ENCODE peak calls at places on chromosomes 6 and 20, in eight cellular contexts. One of them, this sample, is unnamed.

GRCh38 chr6:132065556-132065955 is 114.4 kb upstream of the CCN2 start:
- DNase-seq in amniotic stem cell: no peak
- DNase-seq in NCI-H2029 treated with DMSO at 0.1 percent for 48 hours: no peak
- DNase-seq in activated CD4-positive, alpha-beta T cell treated with anti-CD3 and anti-CD28 coated beads, Interleukin-2, amount 50 U/mL, for 1 hour: no peak
- DNase-seq in H9: no peak
- DNase-seq in progenitor cell of endocrine pancreas: no peak
- DNase-seq in left cardiac atrium: no peak
- DNase-seq in fibroblast of the conjunctiva: no peak
- DNase-seq in this sample: no peak

GRCh38 chr6:7267521-7268091 is 45.4 kb downstream of the SSR1 start:
- DNase-seq in NCI-H2029 treated with DMSO at 0.1 percent for 48 hours: no peak
- DNase-seq in fibroblast of the conjunctiva: peak
- DNase-seq in left cardiac atrium: peak
- DNase-seq in activated CD4-positive, alpha-beta T cell treated with anti-CD3 and anti-CD28 coated beads, Interleukin-2, amount 50 U/mL, for 1 hour: no peak
- DNase-seq in amniotic stem cell: peak
- DNase-seq in H9: no peak
- DNase-seq in progenitor cell of endocrine pancreas: no peak
- DNase-seq in this sample: no peak

GRCh38 chr6:111080713-111081112 is 6.6 kb upstream of the SLC16A10 start:
- DNase-seq in activated CD4-positive, alpha-beta T cell treated with anti-CD3 and anti-CD28 coated beads, Interleukin-2, amount 50 U/mL, for 1 hour: no peak
- DNase-seq in amniotic stem cell: no peak
- DNase-seq in left cardiac atrium: no peak
- DNase-seq in fibroblast of the conjunctiva: no peak
- DNase-seq in NCI-H2029 treated with DMSO at 0.1 percent for 48 hours: peak
- DNase-seq in H9: no peak
- DNase-seq in progenitor cell of endocrine pancreas: no peak
- DNase-seq in this sample: no peak

GRCh38 chr6:63819831-63820230 is 184.2 kb downstream of the PHF3 start:
- DNase-seq in fibroblast of the conjunctiva: no peak
- DNase-seq in activated CD4-positive, alpha-beta T cell treated with anti-CD3 and anti-CD28 coated beads, Interleukin-2, amount 50 U/mL, for 1 hour: no peak
- DNase-seq in H9: no peak
- DNase-seq in progenitor cell of endocrine pancreas: no peak
- DNase-seq in amniotic stem cell: no peak
- DNase-seq in NCI-H2029 treated with DMSO at 0.1 percent for 48 hours: no peak
- DNase-seq in left cardiac atrium: no peak
- DNase-seq in this sample: no peak

GRCh38 chr6:53302678-53303360 is 45.9 kb downstream of the ELOVL5 start:
- DNase-seq in left cardiac atrium: no peak
- DNase-seq in progenitor cell of endocrine pancreas: no peak
- DNase-seq in activated CD4-positive, alpha-beta T cell treated with anti-CD3 and anti-CD28 coated beads, Interleukin-2, amount 50 U/mL, for 1 hour: no peak
- DNase-seq in amniotic stem cell: no peak
- DNase-seq in H9: no peak
- DNase-seq in fibroblast of the conjunctiva: peak
- DNase-seq in NCI-H2029 treated with DMSO at 0.1 percent for 48 hours: no peak
- DNase-seq in this sample: no peak

GRCh38 chr6:145427232-145427631 is 308.1 kb downstream of the EPM2A start:
- DNase-seq in activated CD4-positive, alpha-beta T cell treated with anti-CD3 and anti-CD28 coated beads, Interleukin-2, amount 50 U/mL, for 1 hour: no peak
- DNase-seq in amniotic stem cell: no peak
- DNase-seq in fibroblast of the conjunctiva: no peak
- DNase-seq in H9: no peak
- DNase-seq in progenitor cell of endocrine pancreas: no peak
- DNase-seq in NCI-H2029 treated with DMSO at 0.1 percent for 48 hours: no peak
- DNase-seq in left cardiac atrium: no peak
- DNase-seq in this sample: no peak

GRCh38 chr20:38129893-38130609 is 35.0 kb downstream of the TGM2 start:
- DNase-seq in activated CD4-positive, alpha-beta T cell treated with anti-CD3 and anti-CD28 coated beads, Interleukin-2, amount 50 U/mL, for 1 hour: no peak
- DNase-seq in NCI-H2029 treated with DMSO at 0.1 percent for 48 hours: no peak
- DNase-seq in fibroblast of the conjunctiva: no peak
- DNase-seq in amniotic stem cell: no peak
- DNase-seq in left cardiac atrium: peak
- DNase-seq in H9: no peak
- DNase-seq in progenitor cell of endocrine pancreas: no peak
- DNase-seq in this sample: no peak

GRCh38 chr6:125945378-125946141 is 11.0 kb upstream of the HINT3 start:
- DNase-seq in activated CD4-positive, alpha-beta T cell treated with anti-CD3 and anti-CD28 coated beads, Interleukin-2, amount 50 U/mL, for 1 hour: no peak
- DNase-seq in fibroblast of the conjunctiva: no peak
- DNase-seq in NCI-H2029 treated with DMSO at 0.1 percent for 48 hours: no peak
- DNase-seq in left cardiac atrium: no peak
- DNase-seq in amniotic stem cell: no peak
- DNase-seq in progenitor cell of endocrine pancreas: no peak
- DNase-seq in H9: no peak
- DNase-seq in this sample: no peak

GRCh38 chr6:164396071-164397047 is 913.0 kb downstream of the C6orf118 start:
- DNase-seq in H9: no peak
- DNase-seq in NCI-H2029 treated with DMSO at 0.1 percent for 48 hours: no peak
- DNase-seq in progenitor cell of endocrine pancreas: no peak
- DNase-seq in amniotic stem cell: no peak
- DNase-seq in fibroblast of the conjunctiva: no peak
- DNase-seq in activated CD4-positive, alpha-beta T cell treated with anti-CD3 and anti-CD28 coated beads, Interleukin-2, amount 50 U/mL, for 1 hour: no peak
- DNase-seq in left cardiac atrium: no peak
- DNase-seq in this sample: no peak

GRCh38 chr6:18388252-18388651 is 1.1 kb downstream of the RNF144B start:
- DNase-seq in activated CD4-positive, alpha-beta T cell treated with anti-CD3 and anti-CD28 coated beads, Interleukin-2, amount 50 U/mL, for 1 hour: no peak
- DNase-seq in NCI-H2029 treated with DMSO at 0.1 percent for 48 hours: no peak
- DNase-seq in left cardiac atrium: no peak
- DNase-seq in fibroblast of the conjunctiva: no peak
- DNase-seq in progenitor cell of endocrine pancreas: no peak
- DNase-seq in H9: no peak
- DNase-seq in amniotic stem cell: no peak
- DNase-seq in this sample: no peak

GRCh38 chr6:24935323-24935722 is 437 bp downstream of the RIPOR2 start:
- DNase-seq in progenitor cell of endocrine pancreas: no peak
- DNase-seq in amniotic stem cell: no peak
- DNase-seq in left cardiac atrium: no peak
- DNase-seq in NCI-H2029 treated with DMSO at 0.1 percent for 48 hours: no peak
- DNase-seq in fibroblast of the conjunctiva: no peak
- DNase-seq in H9: no peak
- DNase-seq in activated CD4-positive, alpha-beta T cell treated with anti-CD3 and anti-CD28 coated beads, Interleukin-2, amount 50 U/mL, for 1 hour: no peak
- DNase-seq in this sample: no peak

GRCh38 chr6:14464049-14464448 is 346.5 kb downstream of the CD83 start:
- DNase-seq in left cardiac atrium: no peak
- DNase-seq in amniotic stem cell: no peak
- DNase-seq in H9: peak
- DNase-seq in fibroblast of the conjunctiva: no peak
- DNase-seq in progenitor cell of endocrine pancreas: no peak
- DNase-seq in NCI-H2029 treated with DMSO at 0.1 percent for 48 hours: no peak
- DNase-seq in activated CD4-positive, alpha-beta T cell treated with anti-CD3 and anti-CD28 coated beads, Interleukin-2, amount 50 U/mL, for 1 hour: no peak
- DNase-seq in this sample: no peak

GRCh38 chr20:52829111-52829510 is 143.0 kb upstream of the TSHZ2 start:
- DNase-seq in progenitor cell of endocrine pancreas: no peak
- DNase-seq in fibroblast of the conjunctiva: no peak
- DNase-seq in H9: no peak
- DNase-seq in NCI-H2029 treated with DMSO at 0.1 percent for 48 hours: no peak
- DNase-seq in left cardiac atrium: no peak
- DNase-seq in activated CD4-positive, alpha-beta T cell treated with anti-CD3 and anti-CD28 coated beads, Interleukin-2, amount 50 U/mL, for 1 hour: no peak
- DNase-seq in amniotic stem cell: no peak
- DNase-seq in this sample: no peak

GRCh38 chr6:168581236-168581635 is 140.3 kb downstream of the SMOC2 start:
- DNase-seq in progenitor cell of endocrine pancreas: no peak
- DNase-seq in fibroblast of the conjunctiva: no peak
- DNase-seq in H9: no peak
- DNase-seq in activated CD4-positive, alpha-beta T cell treated with anti-CD3 and anti-CD28 coated beads, Interleukin-2, amount 50 U/mL, for 1 hour: no peak
- DNase-seq in NCI-H2029 treated with DMSO at 0.1 percent for 48 hours: no peak
- DNase-seq in left cardiac atrium: no peak
- DNase-seq in amniotic stem cell: no peak
- DNase-seq in this sample: no peak

GRCh38 chr6:150320450-150320849 is 48.4 kb upstream of the IYD start:
- DNase-seq in activated CD4-positive, alpha-beta T cell treated with anti-CD3 and anti-CD28 coated beads, Interleukin-2, amount 50 U/mL, for 1 hour: no peak
- DNase-seq in progenitor cell of endocrine pancreas: no peak
- DNase-seq in NCI-H2029 treated with DMSO at 0.1 percent for 48 hours: no peak
- DNase-seq in amniotic stem cell: no peak
- DNase-seq in H9: no peak
- DNase-seq in fibroblast of the conjunctiva: peak
- DNase-seq in left cardiac atrium: peak
- DNase-seq in this sample: no peak

GRCh38 chr6:102488729-102489128 is 1095.2 kb downstream of the GRIK2 start:
- DNase-seq in fibroblast of the conjunctiva: peak
- DNase-seq in amniotic stem cell: peak
- DNase-seq in H9: no peak
- DNase-seq in left cardiac atrium: no peak
- DNase-seq in NCI-H2029 treated with DMSO at 0.1 percent for 48 hours: no peak
- DNase-seq in progenitor cell of endocrine pancreas: no peak
- DNase-seq in activated CD4-positive, alpha-beta T cell treated with anti-CD3 and anti-CD28 coated beads, Interleukin-2, amount 50 U/mL, for 1 hour: no peak
- DNase-seq in this sample: no peak

GRCh38 chr20:57769756-57770155 is 59.9 kb upstream of the PMEPA1 start:
- DNase-seq in fibroblast of the conjunctiva: no peak
- DNase-seq in NCI-H2029 treated with DMSO at 0.1 percent for 48 hours: no peak
- DNase-seq in activated CD4-positive, alpha-beta T cell treated with anti-CD3 and anti-CD28 coated beads, Interleukin-2, amount 50 U/mL, for 1 hour: no peak
- DNase-seq in amniotic stem cell: no peak
- DNase-seq in left cardiac atrium: no peak
- DNase-seq in progenitor cell of endocrine pancreas: no peak
- DNase-seq in H9: no peak
- DNase-seq in this sample: no peak

GRCh38 chr20:24487240-24487639 is 17.8 kb downstream of the SYNDIG1 start:
- DNase-seq in activated CD4-positive, alpha-beta T cell treated with anti-CD3 and anti-CD28 coated beads, Interleukin-2, amount 50 U/mL, for 1 hour: no peak
- DNase-seq in progenitor cell of endocrine pancreas: no peak
- DNase-seq in fibroblast of the conjunctiva: no peak
- DNase-seq in amniotic stem cell: no peak
- DNase-seq in left cardiac atrium: no peak
- DNase-seq in H9: peak
- DNase-seq in NCI-H2029 treated with DMSO at 0.1 percent for 48 hours: no peak
- DNase-seq in this sample: no peak

GRCh38 chr6:27720607-27721580 is 191.3 kb downstream of the OR2B2 start:
- DNase-seq in progenitor cell of endocrine pancreas: no peak
- DNase-seq in activated CD4-positive, alpha-beta T cell treated with anti-CD3 and anti-CD28 coated beads, Interleukin-2, amount 50 U/mL, for 1 hour: no peak
- DNase-seq in amniotic stem cell: no peak
- DNase-seq in NCI-H2029 treated with DMSO at 0.1 percent for 48 hours: no peak
- DNase-seq in fibroblast of the conjunctiva: peak
- DNase-seq in left cardiac atrium: no peak
- DNase-seq in H9: peak
- DNase-seq in this sample: no peak

GRCh38 chr6:127266892-127267741 is 453 bp downstream of the RNF146 start:
- DNase-seq in left cardiac atrium: peak
- DNase-seq in amniotic stem cell: no peak
- DNase-seq in fibroblast of the conjunctiva: peak
- DNase-seq in progenitor cell of endocrine pancreas: no peak
- DNase-seq in NCI-H2029 treated with DMSO at 0.1 percent for 48 hours: peak
- DNase-seq in H9: peak
- DNase-seq in activated CD4-positive, alpha-beta T cell treated with anti-CD3 and anti-CD28 coated beads, Interleukin-2, amount 50 U/mL, for 1 hour: peak
- DNase-seq in this sample: no peak

GRCh38 chr6:87078983-87079616 is 15.8 kb downstream of the CGA start:
- DNase-seq in progenitor cell of endocrine pancreas: peak
- DNase-seq in amniotic stem cell: peak
- DNase-seq in NCI-H2029 treated with DMSO at 0.1 percent for 48 hours: peak
- DNase-seq in left cardiac atrium: peak
- DNase-seq in fibroblast of the conjunctiva: peak
- DNase-seq in H9: peak
- DNase-seq in activated CD4-positive, alpha-beta T cell treated with anti-CD3 and anti-CD28 coated beads, Interleukin-2, amount 50 U/mL, for 1 hour: peak
- DNase-seq in this sample: no peak

GRCh38 chr6:112013051-112013450 is 40.9 kb upstream of the CCN6 start:
- DNase-seq in fibroblast of the conjunctiva: no peak
- DNase-seq in progenitor cell of endocrine pancreas: no peak
- DNase-seq in activated CD4-positive, alpha-beta T cell treated with anti-CD3 and anti-CD28 coated beads, Interleukin-2, amount 50 U/mL, for 1 hour: no peak
- DNase-seq in H9: no peak
- DNase-seq in amniotic stem cell: no peak
- DNase-seq in NCI-H2029 treated with DMSO at 0.1 percent for 48 hours: no peak
- DNase-seq in left cardiac atrium: no peak
- DNase-seq in this sample: no peak

GRCh38 chr20:57458400-57459160 is 66.4 kb downstream of the CTCFL start:
- DNase-seq in amniotic stem cell: no peak
- DNase-seq in fibroblast of the conjunctiva: no peak
- DNase-seq in NCI-H2029 treated with DMSO at 0.1 percent for 48 hours: no peak
- DNase-seq in activated CD4-positive, alpha-beta T cell treated with anti-CD3 and anti-CD28 coated beads, Interleukin-2, amount 50 U/mL, for 1 hour: no peak
- DNase-seq in left cardiac atrium: no peak
- DNase-seq in H9: no peak
- DNase-seq in progenitor cell of endocrine pancreas: no peak
- DNase-seq in this sample: no peak

GRCh38 chr6:143451531-143451930 is 926 bp downstream of the PEX3 start:
- DNase-seq in H9: no peak
- DNase-seq in progenitor cell of endocrine pancreas: no peak
- DNase-seq in left cardiac atrium: no peak
- DNase-seq in NCI-H2029 treated with DMSO at 0.1 percent for 48 hours: no peak
- DNase-seq in fibroblast of the conjunctiva: no peak
- DNase-seq in amniotic stem cell: no peak
- DNase-seq in activated CD4-positive, alpha-beta T cell treated with anti-CD3 and anti-CD28 coated beads, Interleukin-2, amount 50 U/mL, for 1 hour: no peak
- DNase-seq in this sample: no peak

GRCh38 chr6:89411269-89412070 is 603 bp downstream of the RRAGD start:
- DNase-seq in amniotic stem cell: no peak
- DNase-seq in NCI-H2029 treated with DMSO at 0.1 percent for 48 hours: peak
- DNase-seq in H9: peak
- DNase-seq in fibroblast of the conjunctiva: no peak
- DNase-seq in activated CD4-positive, alpha-beta T cell treated with anti-CD3 and anti-CD28 coated beads, Interleukin-2, amount 50 U/mL, for 1 hour: peak
- DNase-seq in progenitor cell of endocrine pancreas: peak
- DNase-seq in left cardiac atrium: peak
- DNase-seq in this sample: no peak

GRCh38 chr6:155228549-155229166 is 35.2 kb upstream of the CLDN20 start:
- DNase-seq in H9: no peak
- DNase-seq in NCI-H2029 treated with DMSO at 0.1 percent for 48 hours: no peak
- DNase-seq in amniotic stem cell: no peak
- DNase-seq in fibroblast of the conjunctiva: no peak
- DNase-seq in activated CD4-positive, alpha-beta T cell treated with anti-CD3 and anti-CD28 coated beads, Interleukin-2, amount 50 U/mL, for 1 hour: no peak
- DNase-seq in progenitor cell of endocrine pancreas: no peak
- DNase-seq in left cardiac atrium: no peak
- DNase-seq in this sample: no peak

GRCh38 chr6:107698146-107698545 is 126.0 kb downstream of the SCML4 start:
- DNase-seq in progenitor cell of endocrine pancreas: no peak
- DNase-seq in fibroblast of the conjunctiva: no peak
- DNase-seq in NCI-H2029 treated with DMSO at 0.1 percent for 48 hours: no peak
- DNase-seq in amniotic stem cell: no peak
- DNase-seq in left cardiac atrium: no peak
- DNase-seq in H9: peak
- DNase-seq in activated CD4-positive, alpha-beta T cell treated with anti-CD3 and anti-CD28 coated beads, Interleukin-2, amount 50 U/mL, for 1 hour: no peak
- DNase-seq in this sample: no peak

GRCh38 chr6:119147101-119148053 is 68.9 kb upstream of the FAM184A start:
- DNase-seq in left cardiac atrium: peak
- DNase-seq in NCI-H2029 treated with DMSO at 0.1 percent for 48 hours: no peak
- DNase-seq in amniotic stem cell: peak
- DNase-seq in progenitor cell of endocrine pancreas: no peak
- DNase-seq in activated CD4-positive, alpha-beta T cell treated with anti-CD3 and anti-CD28 coated beads, Interleukin-2, amount 50 U/mL, for 1 hour: no peak
- DNase-seq in fibroblast of the conjunctiva: peak
- DNase-seq in H9: no peak
- DNase-seq in this sample: no peak

GRCh38 chr20:12677925-12678324 is 330.8 kb upstream of the SPTLC3 start:
- DNase-seq in left cardiac atrium: no peak
- DNase-seq in NCI-H2029 treated with DMSO at 0.1 percent for 48 hours: no peak
- DNase-seq in activated CD4-positive, alpha-beta T cell treated with anti-CD3 and anti-CD28 coated beads, Interleukin-2, amount 50 U/mL, for 1 hour: no peak
- DNase-seq in H9: no peak
- DNase-seq in progenitor cell of endocrine pancreas: no peak
- DNase-seq in amniotic stem cell: no peak
- DNase-seq in fibroblast of the conjunctiva: no peak
- DNase-seq in this sample: no peak

GRCh38 chr20:45300961-45301360 is 5.7 kb upstream of the RBPJL start:
- DNase-seq in fibroblast of the conjunctiva: no peak
- DNase-seq in progenitor cell of endocrine pancreas: peak
- DNase-seq in H9: peak
- DNase-seq in activated CD4-positive, alpha-beta T cell treated with anti-CD3 and anti-CD28 coated beads, Interleukin-2, amount 50 U/mL, for 1 hour: no peak
- DNase-seq in left cardiac atrium: no peak
- DNase-seq in NCI-H2029 treated with DMSO at 0.1 percent for 48 hours: no peak
- DNase-seq in amniotic stem cell: no peak
- DNase-seq in this sample: no peak

GRCh38 chr6:109454483-109455160 is 950 bp downstream of the MICAL1 start:
- DNase-seq in progenitor cell of endocrine pancreas: no peak
- DNase-seq in H9: no peak
- DNase-seq in activated CD4-positive, alpha-beta T cell treated with anti-CD3 and anti-CD28 coated beads, Interleukin-2, amount 50 U/mL, for 1 hour: peak
- DNase-seq in fibroblast of the conjunctiva: no peak
- DNase-seq in NCI-H2029 treated with DMSO at 0.1 percent for 48 hours: no peak
- DNase-seq in amniotic stem cell: no peak
- DNase-seq in left cardiac atrium: peak
- DNase-seq in this sample: no peak

GRCh38 chr6:115004204-115004603 is 661.4 kb upstream of the HS3ST5 start:
- DNase-seq in activated CD4-positive, alpha-beta T cell treated with anti-CD3 and anti-CD28 coated beads, Interleukin-2, amount 50 U/mL, for 1 hour: no peak
- DNase-seq in H9: no peak
- DNase-seq in fibroblast of the conjunctiva: no peak
- DNase-seq in NCI-H2029 treated with DMSO at 0.1 percent for 48 hours: no peak
- DNase-seq in amniotic stem cell: no peak
- DNase-seq in progenitor cell of endocrine pancreas: no peak
- DNase-seq in left cardiac atrium: no peak
- DNase-seq in this sample: no peak

GRCh38 chr20:17533396-17533795 is 2.2 kb upstream of the BFSP1 start:
- DNase-seq in H9: peak
- DNase-seq in progenitor cell of endocrine pancreas: no peak
- DNase-seq in fibroblast of the conjunctiva: peak
- DNase-seq in amniotic stem cell: peak
- DNase-seq in activated CD4-positive, alpha-beta T cell treated with anti-CD3 and anti-CD28 coated beads, Interleukin-2, amount 50 U/mL, for 1 hour: no peak
- DNase-seq in NCI-H2029 treated with DMSO at 0.1 percent for 48 hours: peak
- DNase-seq in left cardiac atrium: no peak
- DNase-seq in this sample: no peak

GRCh38 chr20:60011512-60012507 is 53.6 kb downstream of the CDH26 start:
- DNase-seq in fibroblast of the conjunctiva: no peak
- DNase-seq in activated CD4-positive, alpha-beta T cell treated with anti-CD3 and anti-CD28 coated beads, Interleukin-2, amount 50 U/mL, for 1 hour: no peak
- DNase-seq in H9: no peak
- DNase-seq in amniotic stem cell: no peak
- DNase-seq in left cardiac atrium: no peak
- DNase-seq in NCI-H2029 treated with DMSO at 0.1 percent for 48 hours: peak
- DNase-seq in progenitor cell of endocrine pancreas: no peak
- DNase-seq in this sample: no peak